ENCODE peak calls at places on chromosome 12, in eight cellular contexts. E is hypothalamus; Q is stimulated activated naive CD8-positive, alpha-beta T cell treated with anti-CD3 and anti-CD28 coated beads, Interleukin-15, Interleukin-2, amounts not matched to agents 100 U/mL and 50 U/mL, for 24 hours; P is stimulated activated naive B cell treated with anti-CD40 and anti-IgM and Interleukin-4, amounts not matched to agents 10 μg/mL and 1 μg/mL and 100 μg/mL, for 72 hours; H is Caki2; O is EH; A is activated CD4-positive, alpha-beta T cell treated with anti-CD3 and anti-CD28 coated beads for 48 hours; G is stimulated activated CD8-positive, alpha-beta memory T cell treated with anti-CD3 and anti-CD28 coated beads, Interleukin-15, amount 100 ng/mL, for 1 hour. M is an unnamed sample.

GRCh38 chr12:5514016-5514415 is 82.1 kb downstream of the NTF3 start:
- DNase-seq in P (no peak), G (no peak), E (no peak), H (no peak), A (no peak), Q (no peak), O (no peak), M (no peak)

GRCh38 chr12:103177624-103178023 is 220.2 kb downstream of the ASCL1 start:
- DNase-seq in G (no peak), O (no peak), A (no peak), P (no peak), H (no peak), E (no peak), Q (no peak), M (no peak)

GRCh38 chr12:106147956-106148355 is 9.2 kb upstream of the NUAK1 start:
- DNase-seq in G (no peak), O (no peak), P (no peak), A (no peak), E (peak), Q (no peak), H (no peak), M (no peak)

GRCh38 chr12:93989913-93990312 is 158.5 kb upstream of the PLXNC1 start:
- DNase-seq in O (no peak), E (no peak), G (no peak), P (no peak), Q (no peak), A (no peak), H (no peak), M (no peak)

GRCh38 chr12:79635676-79636075 is 55.1 kb downstream of the PAWR start:
- DNase-seq in Q (no peak), P (no peak), H (no peak), E (no peak), O (peak), G (no peak), A (no peak), M (no peak)

GRCh38 chr12:93954160-93955112 is 193.9 kb upstream of the PLXNC1 start:
- DNase-seq in P (no peak), H (no peak), E (no peak), O (peak), Q (no peak), G (no peak), A (no peak), M (no peak)

GRCh38 chr12:109553471-109553870 is 19.8 kb downstream of the MMAB start:
- DNase-seq in P (no peak), G (no peak), H (no peak), Q (no peak), E (no peak), O (no peak), A (no peak), M (no peak)

GRCh38 chr12:58711968-58712367 is 208.3 kb downstream of the LRIG3 start:
- DNase-seq in O (peak), H (no peak), Q (no peak), G (no peak), P (no peak), A (no peak), E (no peak), M (no peak)

GRCh38 chr12:121145221-121145620 is 12.5 kb downstream of the P2RX7 start:
- DNase-seq in G (no peak), A (peak), Q (peak), H (no peak), O (peak), E (no peak), P (no peak), M (peak)

GRCh38 chr12:50207424-50207823 is 40.3 kb upstream of the CERS5 start:
- DNase-seq in P (no peak), G (no peak), Q (no peak), H (no peak), A (no peak), E (no peak), O (no peak), M (no peak)